ENCODE peak calls at places on chromosomes 11 and 22, in ten cellular contexts. K is M059J, O is NCI-H748 treated with DMSO at 0.1 percent for 48 hours, N is colonic mucosa, Z is NCI-H1105 treated with DMSO at 0.1 percent for 48 hours, V is adrenal gland, X is NAMALWA, E is nephron progenitor cell, C is Caco-2, G is RPMI8226. Q is an unnamed sample.
A peak's percentile ranks its signal among the peaks of the same experiment; 100 is the strongest.

GRCh38 chr11:47412152-47412746 is 3.9 kb downstream of the SLC39A13 start:
- DNase-seq in K (peak; percentile 38), O (no peak), N (peak; percentile 52), Z (no peak), V (peak; percentile 72), X (peak; percentile 62), E (peak; percentile 78), C (peak; percentile 61), G (peak; percentile 63), Q (peak; percentile 68)

GRCh38 chr11:47494996-47495855 is 46.3 kb upstream of the RAPSN start:
- DNase-seq in K (no peak), O (no peak), N (no peak), Z (no peak), V (no peak), X (no peak), E (no peak), C (no peak), G (no peak), Q (peak; percentile 83)

GRCh38 chr11:22331771-22332170 is 6.4 kb upstream of the SLC17A6 start:
- DNase-seq in K (no peak), O (no peak), N (no peak), Z (no peak), V (no peak), X (peak; percentile 22), E (no peak), C (no peak), G (no peak), Q (no peak)

GRCh38 chr11:76811259-76811658 is 28.1 kb downstream of the TSKU start:
- DNase-seq in K (no peak), O (no peak), N (no peak), Z (no peak), V (no peak), X (no peak), E (no peak), C (no peak), G (no peak), Q (no peak)

GRCh38 chr22:42368379-42369249 is 63.6 kb downstream of the NFAM1 start:
- DNase-seq in K (no peak), O (peak; percentile 51), N (peak; percentile 44), Z (peak; percentile 50), V (no peak), X (peak; percentile 47), E (peak; percentile 47), C (no peak), G (peak; percentile 70), Q (no peak)

GRCh38 chr22:50067244-50067643 is 9.1 kb upstream of the TTLL8 start:
- DNase-seq in K (no peak), O (no peak), N (no peak), Z (no peak), V (no peak), X (no peak), E (no peak), C (no peak), G (no peak), Q (no peak)

GRCh38 chr11:14454861-14455632 is 44.6 kb downstream of the COPB1 start:
- DNase-seq in K (peak; percentile 40), O (no peak), N (no peak), Z (peak; percentile 47), V (peak; percentile 47), X (peak; percentile 59), E (no peak), C (no peak), G (peak; percentile 11), Q (peak; percentile 24)

GRCh38 chr11:90753546-90753945 is 530.7 kb upstream of the CHORDC1 start:
- DNase-seq in K (no peak), O (no peak), N (no peak), Z (no peak), V (no peak), X (no peak), E (no peak), C (no peak), G (no peak), Q (no peak)

GRCh38 chr11:87120937-87121336 is 83.2 kb downstream of the TMEM135 start:
- DNase-seq in K (no peak), O (no peak), N (no peak), Z (no peak), V (no peak), X (no peak), E (no peak), C (no peak), G (no peak), Q (no peak)

GRCh38 chr22:29632672-29633071 is 29.2 kb downstream of the NF2 start:
- DNase-seq in K (peak; percentile 10), O (no peak), N (no peak), Z (no peak), V (no peak), X (no peak), E (no peak), C (no peak), G (no peak), Q (no peak)